ENCODE peak calls at places on chromosomes 3 and 15, in five cellular contexts. J, V, I, O and Y are unnamed samples.

GRCh38 chr3:157129782-157130137 is 30.2 kb downstream of the CCNL1 start:
- DNase-seq in V (no peak), O (no peak), J (no peak), I (no peak), Y (no peak)

GRCh38 chr15:44554934-44555723 is 18.2 kb downstream of the EIF3J start:
- DNase-seq in J (peak; percentile 42), V (no peak), O (no peak), I (no peak), Y (no peak)

GRCh38 chr3:179666436-179667035 is 13.7 kb downstream of the USP13 start:
- DNase-seq in V (peak; percentile 68), O (no peak), I (no peak), J (peak; percentile 64), Y (no peak)

GRCh38 chr3:149204390-149204991 is 17.1 kb downstream of the CP start:
- DNase-seq in I (no peak), V (no peak), J (no peak), O (no peak), Y (no peak)

GRCh38 chr3:25380222-25380739 is 47.8 kb upstream of the RARB start:
- DNase-seq in J (no peak), I (no peak), O (no peak), V (peak; percentile 17), Y (no peak)

GRCh38 chr15:31364301-31365031 is 37.8 kb downstream of the KLF13 start:
- DNase-seq in I (no peak), O (peak; percentile 45), J (peak; percentile 65), V (no peak), Y (no peak)

GRCh38 chr3:126546549-126547239 is 12.0 kb downstream of the C3orf22 start:
- DNase-seq in I (no peak), J (peak; percentile 14), O (no peak), V (no peak), Y (no peak)

GRCh38 chr15:29849218-29849617 is 26.9 kb upstream of the TJP1 start:
- DNase-seq in I (no peak), J (no peak), V (no peak), O (no peak), Y (no peak)

GRCh38 chr3:65667963-65668362 is 370.8 kb downstream of the MAGI1 start:
- DNase-seq in O (no peak), I (no peak), J (no peak), V (no peak), Y (no peak)

GRCh38 chr15:74960995-74961588 is 4.5 kb upstream of the RPP25 start:
- DNase-seq in I (no peak), J (no peak), O (no peak), V (no peak), Y (no peak)

GRCh38 chr15:53312707-53313106 is 446.8 kb downstream of the WDR72 start:
- DNase-seq in J (no peak), O (no peak), I (no peak), V (no peak), Y (no peak)

GRCh38 chr3:117926819-117927218 is 1107.8 kb downstream of the IGSF11 start:
- DNase-seq in J (no peak), O (no peak), V (no peak), I (no peak), Y (no peak)

GRCh38 chr3:43345877-43346276 is 59.5 kb downstream of the SNRK start:
- DNase-seq in I (no peak), O (no peak), J (no peak), V (no peak), Y (no peak)

GRCh38 chr3:108127301-108127988 is 36.6 kb upstream of the CD47 start:
- DNase-seq in J (no peak), I (no peak), V (no peak), O (peak; percentile 49), Y (peak; percentile 70)

GRCh38 chr3:55180936-55181535 is 253.2 kb upstream of the LRTM1 start:
- DNase-seq in O (peak; percentile 18), J (peak; percentile 38), V (peak; percentile 44), I (no peak), Y (no peak)

GRCh38 chr15:68364028-68364659 is 67.8 kb downstream of the ITGA11 start:
- DNase-seq in O (no peak), J (no peak), V (no peak), I (no peak), Y (no peak)

GRCh38 chr15:82262422-82263026 is at the start of the genes EFL1 and SAXO2:
- DNase-seq in I (peak; percentile 27), V (peak; percentile 93), J (peak; percentile 91), O (peak; percentile 95), Y (peak; percentile 70)

GRCh38 chr3:126927405-126927750 is 55.5 kb upstream of the PLXNA1 start:
- DNase-seq in O (no peak), V (no peak), I (no peak), J (peak; percentile 56), Y (no peak)

GRCh38 chr3:30693470-30694120 is 87.2 kb downstream of the TGFBR2 start:
- DNase-seq in V (peak; percentile 46), J (peak; percentile 55), O (peak; percentile 68), I (peak; percentile 57), Y (peak; percentile 22)

GRCh38 chr15:66720206-66721010 is 18.4 kb downstream of the SMAD6 start:
- DNase-seq in J (no peak), I (no peak), O (no peak), V (no peak), Y (no peak)

GRCh38 chr3:113623324-113623723 is 73.1 kb downstream of the USF3 start:
- DNase-seq in I (no peak), J (no peak), O (no peak), V (no peak), Y (no peak)

GRCh38 chr3:113847243-113847642 is 8.7 kb downstream of the GRAMD1C start:
- DNase-seq in J (no peak), V (no peak), I (no peak), O (no peak), Y (no peak)

GRCh38 chr3:118618247-118619040 is 416.2 kb downstream of the IGSF11 start:
- DNase-seq in O (no peak), V (no peak), J (no peak), I (no peak), Y (no peak)

GRCh38 chr15:50236433-50236832 is 29.1 kb downstream of the HDC start:
- DNase-seq in V (no peak), I (no peak), O (no peak), J (no peak), Y (no peak)

GRCh38 chr3:153927107-153927506 is 194.1 kb upstream of the ARHGEF26 start:
- DNase-seq in O (no peak), J (no peak), I (no peak), V (no peak), Y (no peak)

GRCh38 chr3:116135462-116135861 is 309.8 kb downstream of the LSAMP start:
- DNase-seq in I (no peak), V (peak; percentile 29), O (no peak), J (peak; percentile 36), Y (no peak)

GRCh38 chr3:122245513-122246174 is 62.2 kb downstream of the CASR start:
- DNase-seq in V (no peak), I (no peak), O (peak; percentile 22), J (no peak), Y (no peak)
- TF ChIP-seq CTCF in V (no peak), I (peak; percentile 14), O (no peak), J (peak; percentile 48), Y (peak; percentile 35)

GRCh38 chr15:62163397-62163796 is 1.7 kb downstream of the C2CD4B start:
- DNase-seq in I (no peak), V (no peak), J (no peak), O (no peak), Y (no peak)
- H3K4me3 ChIP-seq in I (no peak overlapping the region), V (no peak overlapping the region), J (no peak overlapping the region), O (no peak overlapping the region), Y (no peak overlapping the region)

GRCh38 chr3:122754867-122755835 is 38.5 kb downstream of the HSPBAP1 start:
- DNase-seq in I (peak; percentile 36), J (peak; percentile 30), V (no peak), O (peak; percentile 83), Y (no peak)
- TF ChIP-seq CTCF in I (peak; percentile 90), J (peak; percentile 71), V (peak; percentile 65), O (peak; percentile 90), Y (peak; percentile 85)

GRCh38 chr3:51686056-51686455 is 15.0 kb downstream of the TEX264 start:
- DNase-seq in J (no peak), O (no peak), I (no peak), V (no peak), Y (no peak)
- H3K4me3 ChIP-seq in J (no peak overlapping the region), O (no peak overlapping the region), I (no peak overlapping the region), V (no peak overlapping the region), Y (no peak overlapping the region)